ENCODE peak calls at places on chromosomes 12 and 14, in nine cellular contexts. V is C1 segment of cervical spinal cord; Z is aorta; I is pancreas; R is choroid plexus epithelial cell; G is stimulated activated CD8-positive, alpha-beta memory T cell treated with anti-CD3 and anti-CD28 coated beads, Interleukin-4, amount 100 ng/mL, for 1 hour; J is activated CD4-positive, CD25-positive, alpha-beta regulatory T cell; T is GM12892; N is T1000. X is an unnamed sample.

GRCh38 chr12:1189163-1189562 is 198.1 kb downstream of the ERC1 start:
- DNase-seq in G (no peak), T (no peak), J (no peak), N (no peak), Z (no peak), R (no peak), I (no peak), V (no peak), X (no peak)

GRCh38 chr12:67068204-67068731 is 200.9 kb upstream of the CAND1 start:
- DNase-seq in V (no peak), N (no peak), I (no peak), T (no peak), Z (no peak), R (no peak), J (no peak), G (no peak), X (no peak)

GRCh38 chr12:4943067-4943937 is 33.6 kb downstream of the KCNA1 start:
- DNase-seq in V (no peak), I (no peak), G (no peak), R (no peak), J (no peak), N (no peak), Z (no peak), T (no peak), X (no peak)

GRCh38 chr14:100051543-100051942 is 13.7 kb upstream of the EVL start:
- DNase-seq in T (no peak), Z (no peak), V (no peak), J (no peak), N (no peak), G (no peak), I (no peak), R (no peak), X (no peak)

GRCh38 chr14:39228044-39228443 is 5.7 kb upstream of the MIA2 start:
- DNase-seq in R (no peak), T (no peak), J (no peak), Z (no peak), V (no peak), I (no peak), G (no peak), N (no peak), X (no peak)

GRCh38 chr12:93137656-93138612 is 208.8 kb upstream of the EEA1 start:
- DNase-seq in N (no peak), V (no peak), T (no peak), I (no peak), J (no peak), Z (no peak), R (peak; percentile 68), G (no peak), X (no peak)

GRCh38 chr12:94707892-94708291 is 57.5 kb upstream of the TMCC3 start:
- DNase-seq in T (no peak), V (no peak), I (no peak), Z (peak; percentile 67), G (no peak), R (peak; percentile 96), N (no peak), J (no peak), X (no peak)

GRCh38 chr14:104563742-104564615 is 15.6 kb upstream of the C14orf180 start:
- DNase-seq in T (peak; percentile 89), I (peak; percentile 78), R (peak; percentile 66), N (no peak), Z (peak; percentile 73), G (peak; percentile 22), J (peak; percentile 46), V (peak; percentile 67), X (peak; percentile 63)

GRCh38 chr12:115891551-115891950 is 385.9 kb downstream of the MED13L start:
- DNase-seq in R (no peak), J (no peak), V (no peak), I (no peak), Z (no peak), G (no peak), T (no peak), N (no peak), X (no peak)

GRCh38 chr14:73567365-73567764 is 1.6 kb upstream of the ACOT2 start:
- DNase-seq in J (no peak), N (no peak), Z (no peak), V (no peak), R (no peak), T (no peak), I (no peak), G (no peak), X (no peak)

GRCh38 chr14:73723799-73724621 is 9.8 kb upstream of the PNMA1 start:
- DNase-seq in G (no peak), Z (peak; percentile 88), V (no peak), N (peak; percentile 80), T (peak; percentile 5), R (peak; percentile 99), J (no peak), I (no peak), X (peak; percentile 76)

GRCh38 chr12:25817166-25817565 is 141.3 kb upstream of the RASSF8 start:
- DNase-seq in T (no peak), N (no peak), R (peak; percentile 52), V (no peak), I (no peak), G (no peak), Z (no peak), J (no peak), X (no peak)

GRCh38 chr14:33493990-33494389 is 456.9 kb downstream of the EGLN3 start:
- DNase-seq in N (no peak), J (no peak), G (no peak), V (no peak), I (no peak), T (no peak), Z (no peak), R (no peak), X (no peak)

GRCh38 chr14:56118611-56119181 is 485 bp downstream of the PELI2 start:
- DNase-seq in T (peak; percentile 6), I (no peak), G (no peak), Z (peak; percentile 67), V (peak; percentile 79), R (no peak), J (no peak), N (no peak), X (no peak)

GRCh38 chr12:113149361-113150150 is at the start of gene CFAP73:
- DNase-seq in T (no peak), V (peak; percentile 18), R (peak; percentile 94), I (peak; percentile 65), G (no peak), Z (peak; percentile 76), N (peak; percentile 77), J (no peak), X (no peak)

GRCh38 chr12:24491968-24492367 is 456.9 kb downstream of the BCAT1 start:
- DNase-seq in J (no peak), N (no peak), I (no peak), G (no peak), R (no peak), V (no peak), Z (no peak), T (no peak), X (no peak)

GRCh38 chr12:34398366-34398705 is 376.0 kb downstream of the ALG10 start:
- DNase-seq in J (no peak), I (peak; percentile 2), Z (peak; percentile 19), R (no peak), V (no peak), N (no peak), G (no peak), T (no peak), X (no peak)

GRCh38 chr14:69268223-69268622 is 8.3 kb downstream of the GALNT16 start:
- DNase-seq in Z (no peak), G (no peak), V (no peak), T (no peak), R (peak; percentile 24), J (no peak), N (no peak), I (no peak), X (no peak)

GRCh38 chr12:25591132-25591531 is 38.0 kb upstream of the LMNTD1 start:
- DNase-seq in R (peak; percentile 49), Z (no peak), J (no peak), G (no peak), T (no peak), V (no peak), N (no peak), I (no peak), X (no peak)

GRCh38 chr14:22505751-22506710 is 83.0 kb downstream of the DAD1 start:
- DNase-seq in N (no peak), G (no peak), R (no peak), T (no peak), Z (no peak), V (no peak), I (no peak), J (no peak), X (no peak)

GRCh38 chr12:31900271-31900670 is 58.9 kb upstream of the RESF1 start:
- DNase-seq in Z (no peak), T (no peak), I (no peak), G (no peak), R (peak; percentile 53), J (no peak), N (no peak), V (no peak), X (no peak)

GRCh38 chr14:92613008-92613658 is 99.6 kb downstream of the RIN3 start:
- DNase-seq in V (peak; percentile 3), J (peak; percentile 45), R (peak; percentile 20), I (no peak), N (no peak), Z (no peak), T (no peak), G (no peak), X (no peak)

GRCh38 chr12:104733717-104734175 is 224.3 kb downstream of the SLC41A2 start:
- DNase-seq in Z (peak; percentile 77), J (no peak), R (no peak), I (no peak), G (no peak), V (no peak), T (no peak), N (no peak), X (no peak)

GRCh38 chr12:46699986-46700385 is 125.8 kb downstream of the SLC38A4 start:
- DNase-seq in N (no peak), G (no peak), I (no peak), Z (no peak), V (no peak), J (no peak), R (no peak), T (no peak), X (no peak)

GRCh38 chr14:53640695-53641094 is 315.9 kb downstream of the BMP4 start:
- DNase-seq in G (no peak), V (no peak), N (no peak), R (peak; percentile 25), T (no peak), I (no peak), Z (no peak), J (no peak), X (no peak)

GRCh38 chr12:65464930-65465329 is 186.4 kb downstream of the MSRB3 start:
- DNase-seq in R (peak; percentile 95), Z (no peak), N (no peak), J (no peak), T (no peak), I (no peak), V (no peak), G (no peak), X (no peak)

GRCh38 chr14:55127491-55127951 is 1.5 kb upstream of the LGALS3 start:
- DNase-seq in Z (no peak), G (no peak), N (peak; percentile 66), I (no peak), T (no peak), V (no peak), R (peak; percentile 28), J (no peak), X (no peak)

GRCh38 chr12:3282271-3282670 is 205.1 kb downstream of the TSPAN9 start:
- DNase-seq in I (no peak), N (no peak), G (no peak), R (no peak), V (no peak), T (no peak), Z (no peak), J (no peak), X (no peak)

GRCh38 chr12:47964102-47964723 is 817 bp downstream of the TMEM106C start:
- DNase-seq in G (no peak), R (peak; percentile 22), J (no peak), I (peak; percentile 22), V (no peak), N (no peak), Z (no peak), T (no peak), X (no peak)

X was measured in SW 1271.